ENCODE peak calls at places on chromosomes 11 and 22, in ten cellular contexts. One of them, this sample, is unnamed. For H3K4me1, the result is how much of the 10 kb centered on the place peaks cover.

GRCh38 chr11:64569300-64569970 is 21.6 kb upstream of the SLC22A12 start:
- DNase-seq in heart right ventricle: no peak
- DNase-seq in endodermal cell: no peak
- DNase-seq in naive thymus-derived CD4-positive, alpha-beta T cell: no peak
- DNase-seq in tibial artery: peak
- DNase-seq in fibroblast of lung: no peak
- DNase-seq in GM23248: no peak
- DNase-seq in left lung: no peak
- DNase-seq in breast epithelium: no peak
- DNase-seq in K562: no peak
- DNase-seq in this sample: no peak

GRCh38 chr22:42340695-42341383 is 70.4 kb upstream of the TCF20 start:
- DNase-seq in tibial artery: no peak
- DNase-seq in K562: no peak
- DNase-seq in naive thymus-derived CD4-positive, alpha-beta T cell: no peak
- DNase-seq in breast epithelium: no peak
- DNase-seq in fibroblast of lung: no peak
- DNase-seq in endodermal cell: peak
- DNase-seq in left lung: peak
- DNase-seq in heart right ventricle: no peak
- DNase-seq in GM23248: no peak
- DNase-seq in this sample: no peak

GRCh38 chr11:74932169-74932568 is 16.7 kb downstream of the XRRA1 start:
- DNase-seq in tibial artery: no peak
- DNase-seq in fibroblast of lung: peak
- DNase-seq in left lung: no peak
- DNase-seq in endodermal cell: no peak
- DNase-seq in K562: no peak
- DNase-seq in GM23248: peak
- DNase-seq in breast epithelium: no peak
- DNase-seq in heart right ventricle: no peak
- DNase-seq in naive thymus-derived CD4-positive, alpha-beta T cell: no peak
- DNase-seq in this sample: no peak

GRCh38 chr11:6576471-6577373 is 26.7 kb downstream of the RRP8 start:
- DNase-seq in heart right ventricle: peak
- DNase-seq in tibial artery: no peak
- DNase-seq in naive thymus-derived CD4-positive, alpha-beta T cell: no peak
- DNase-seq in fibroblast of lung: peak
- DNase-seq in endodermal cell: no peak
- DNase-seq in GM23248: peak
- DNase-seq in K562: no peak
- DNase-seq in breast epithelium: no peak
- DNase-seq in left lung: no peak
- DNase-seq in this sample: no peak

GRCh38 chr11:84819128-84819527 is 808.0 kb downstream of the DLG2 start:
- DNase-seq in breast epithelium: no peak
- DNase-seq in endodermal cell: no peak
- DNase-seq in GM23248: peak
- DNase-seq in fibroblast of lung: peak
- DNase-seq in K562: no peak
- DNase-seq in heart right ventricle: no peak
- DNase-seq in left lung: no peak
- DNase-seq in naive thymus-derived CD4-positive, alpha-beta T cell: no peak
- DNase-seq in tibial artery: no peak
- DNase-seq in this sample: no peak

GRCh38 chr11:2752204-2752772 is 52.5 kb upstream of the KCNQ1OT1 start:
- DNase-seq in endodermal cell: no peak
- DNase-seq in K562: no peak
- DNase-seq in fibroblast of lung: peak
- DNase-seq in left lung: no peak
- DNase-seq in breast epithelium: peak
- DNase-seq in tibial artery: no peak
- DNase-seq in GM23248: no peak
- DNase-seq in naive thymus-derived CD4-positive, alpha-beta T cell: no peak
- DNase-seq in heart right ventricle: no peak
- DNase-seq in this sample: no peak

GRCh38 chr11:125670131-125670530 is 10.5 kb downstream of the ACRV1 start:
- DNase-seq in heart right ventricle: no peak
- DNase-seq in endodermal cell: no peak
- DNase-seq in GM23248: no peak
- DNase-seq in naive thymus-derived CD4-positive, alpha-beta T cell: no peak
- DNase-seq in tibial artery: no peak
- DNase-seq in fibroblast of lung: no peak
- DNase-seq in left lung: no peak
- DNase-seq in K562: no peak
- DNase-seq in breast epithelium: no peak
- DNase-seq in this sample: no peak

GRCh38 chr11:96149743-96150555 is 193.0 kb downstream of the MAML2 start:
- DNase-seq in tibial artery: no peak
- DNase-seq in GM23248: peak
- DNase-seq in fibroblast of lung: peak
- DNase-seq in endodermal cell: no peak
- DNase-seq in breast epithelium: no peak
- DNase-seq in left lung: no peak
- DNase-seq in K562: no peak
- DNase-seq in naive thymus-derived CD4-positive, alpha-beta T cell: no peak
- DNase-seq in heart right ventricle: no peak
- DNase-seq in this sample: peak

GRCh38 chr22:44707752-44708151 is 5.7 kb downstream of the PRR5 start:
- DNase-seq in GM23248: peak
- DNase-seq in breast epithelium: no peak
- DNase-seq in endodermal cell: no peak
- DNase-seq in fibroblast of lung: peak
- DNase-seq in heart right ventricle: no peak
- DNase-seq in left lung: no peak
- DNase-seq in tibial artery: no peak
- DNase-seq in naive thymus-derived CD4-positive, alpha-beta T cell: no peak
- DNase-seq in K562: no peak
- DNase-seq in this sample: no peak

GRCh38 chr11:108616549-108616948 is 23.0 kb upstream of the EXPH5 start:
- DNase-seq in left lung: no peak
- DNase-seq in tibial artery: no peak
- DNase-seq in naive thymus-derived CD4-positive, alpha-beta T cell: no peak
- DNase-seq in fibroblast of lung: peak
- DNase-seq in heart right ventricle: no peak
- DNase-seq in K562: no peak
- DNase-seq in endodermal cell: no peak
- DNase-seq in GM23248: peak
- DNase-seq in breast epithelium: no peak
- DNase-seq in this sample: no peak

GRCh38 chr22:31838917-31839316 is 85.1 kb downstream of the DEPDC5 start:
- DNase-seq in tibial artery: no peak
- DNase-seq in naive thymus-derived CD4-positive, alpha-beta T cell: no peak
- DNase-seq in K562: no peak
- DNase-seq in left lung: no peak
- DNase-seq in fibroblast of lung: peak
- DNase-seq in endodermal cell: no peak
- DNase-seq in heart right ventricle: no peak
- DNase-seq in GM23248: no peak
- DNase-seq in breast epithelium: no peak
- DNase-seq in this sample: no peak

GRCh38 chr11:110339456-110339855 is 43.0 kb upstream of the RDX start:
- DNase-seq in left lung: no peak
- DNase-seq in breast epithelium: no peak
- DNase-seq in GM23248: no peak
- DNase-seq in endodermal cell: no peak
- DNase-seq in heart right ventricle: no peak
- DNase-seq in fibroblast of lung: no peak
- DNase-seq in K562: no peak
- DNase-seq in tibial artery: no peak
- DNase-seq in naive thymus-derived CD4-positive, alpha-beta T cell: no peak
- DNase-seq in this sample: no peak

GRCh38 chr11:25633230-25633629 is 698.7 kb upstream of the ANO3 start:
- DNase-seq in K562: no peak
- DNase-seq in fibroblast of lung: no peak
- DNase-seq in GM23248: no peak
- DNase-seq in heart right ventricle: no peak
- DNase-seq in breast epithelium: no peak
- DNase-seq in naive thymus-derived CD4-positive, alpha-beta T cell: no peak
- DNase-seq in left lung: no peak
- DNase-seq in endodermal cell: no peak
- DNase-seq in tibial artery: no peak
- DNase-seq in this sample: no peak
- H3K4me1 ChIP-seq in K562: under half
- H3K4me1 ChIP-seq in fibroblast of lung: under half
- H3K4me1 ChIP-seq in GM23248: under half
- H3K4me1 ChIP-seq in heart right ventricle: under half
- H3K4me1 ChIP-seq in breast epithelium: under half
- H3K4me1 ChIP-seq in naive thymus-derived CD4-positive, alpha-beta T cell: under half
- H3K4me1 ChIP-seq in left lung: under half
- H3K4me1 ChIP-seq in endodermal cell: under half
- H3K4me1 ChIP-seq in tibial artery: under half
- H3K4me1 ChIP-seq in this sample: under half

DNA sequence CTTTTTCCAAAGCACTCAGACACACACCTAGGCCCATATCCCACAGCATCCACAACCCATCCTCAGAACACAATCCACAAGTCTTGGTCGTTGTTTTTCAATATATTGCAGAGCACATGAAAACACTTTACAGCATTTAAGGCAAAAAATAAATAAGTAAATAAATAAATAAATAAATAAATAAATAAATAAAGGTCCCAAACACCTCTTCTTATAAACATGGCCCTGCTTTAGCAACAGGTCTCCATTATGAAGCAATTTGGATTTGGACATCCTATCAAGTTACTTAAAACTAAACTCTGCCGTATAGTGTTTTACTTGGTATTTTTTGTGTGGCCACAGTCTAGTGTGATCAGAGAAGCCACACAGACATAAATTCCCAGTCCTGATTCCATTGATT is 10.7 kb upstream of the PLEKHA7 start:
- DNase-seq in endodermal cell: no peak
- DNase-seq in fibroblast of lung: no peak
- DNase-seq in naive thymus-derived CD4-positive, alpha-beta T cell: no peak
- DNase-seq in tibial artery: no peak
- DNase-seq in heart right ventricle: no peak
- DNase-seq in K562: no peak
- DNase-seq in left lung: no peak
- DNase-seq in breast epithelium: no peak
- DNase-seq in GM23248: no peak
- DNase-seq in this sample: no peak
- H3K4me1 ChIP-seq in endodermal cell: under half
- H3K4me1 ChIP-seq in fibroblast of lung: under half
- H3K4me1 ChIP-seq in naive thymus-derived CD4-positive, alpha-beta T cell: under half
- H3K4me1 ChIP-seq in tibial artery: under half
- H3K4me1 ChIP-seq in heart right ventricle: under half
- H3K4me1 ChIP-seq in K562: under half
- H3K4me1 ChIP-seq in left lung: under half
- H3K4me1 ChIP-seq in breast epithelium: under half
- H3K4me1 ChIP-seq in GM23248: under half
- H3K4me1 ChIP-seq in this sample: under half

GRCh38 chr11:114171257-114172054 is 111.9 kb downstream of the ZBTB16 start:
- DNase-seq in K562: no peak
- DNase-seq in fibroblast of lung: no peak
- DNase-seq in heart right ventricle: peak
- DNase-seq in GM23248: no peak
- DNase-seq in naive thymus-derived CD4-positive, alpha-beta T cell: no peak
- DNase-seq in left lung: no peak
- DNase-seq in tibial artery: peak
- DNase-seq in breast epithelium: no peak
- DNase-seq in endodermal cell: no peak
- DNase-seq in this sample: no peak

GRCh38 chr11:114173836-114174235 is 114.3 kb downstream of the ZBTB16 start:
- DNase-seq in breast epithelium: no peak
- DNase-seq in K562: no peak
- DNase-seq in tibial artery: no peak
- DNase-seq in naive thymus-derived CD4-positive, alpha-beta T cell: no peak
- DNase-seq in heart right ventricle: no peak
- DNase-seq in left lung: no peak
- DNase-seq in GM23248: no peak
- DNase-seq in fibroblast of lung: no peak
- DNase-seq in endodermal cell: no peak
- DNase-seq in this sample: no peak

GRCh38 chr11:114170226-114170625 is 110.7 kb downstream of the ZBTB16 start:
- DNase-seq in GM23248: no peak
- DNase-seq in breast epithelium: no peak
- DNase-seq in tibial artery: no peak
- DNase-seq in K562: no peak
- DNase-seq in heart right ventricle: no peak
- DNase-seq in left lung: no peak
- DNase-seq in endodermal cell: no peak
- DNase-seq in naive thymus-derived CD4-positive, alpha-beta T cell: no peak
- DNase-seq in fibroblast of lung: no peak
- DNase-seq in this sample: no peak

GRCh38 chr11:114172871-114173444 is 113.4 kb downstream of the ZBTB16 start:
- DNase-seq in tibial artery: no peak
- DNase-seq in GM23248: no peak
- DNase-seq in heart right ventricle: peak
- DNase-seq in fibroblast of lung: no peak
- DNase-seq in left lung: no peak
- DNase-seq in breast epithelium: no peak
- DNase-seq in endodermal cell: no peak
- DNase-seq in naive thymus-derived CD4-positive, alpha-beta T cell: peak
- DNase-seq in K562: no peak
- DNase-seq in this sample: no peak

DNA sequence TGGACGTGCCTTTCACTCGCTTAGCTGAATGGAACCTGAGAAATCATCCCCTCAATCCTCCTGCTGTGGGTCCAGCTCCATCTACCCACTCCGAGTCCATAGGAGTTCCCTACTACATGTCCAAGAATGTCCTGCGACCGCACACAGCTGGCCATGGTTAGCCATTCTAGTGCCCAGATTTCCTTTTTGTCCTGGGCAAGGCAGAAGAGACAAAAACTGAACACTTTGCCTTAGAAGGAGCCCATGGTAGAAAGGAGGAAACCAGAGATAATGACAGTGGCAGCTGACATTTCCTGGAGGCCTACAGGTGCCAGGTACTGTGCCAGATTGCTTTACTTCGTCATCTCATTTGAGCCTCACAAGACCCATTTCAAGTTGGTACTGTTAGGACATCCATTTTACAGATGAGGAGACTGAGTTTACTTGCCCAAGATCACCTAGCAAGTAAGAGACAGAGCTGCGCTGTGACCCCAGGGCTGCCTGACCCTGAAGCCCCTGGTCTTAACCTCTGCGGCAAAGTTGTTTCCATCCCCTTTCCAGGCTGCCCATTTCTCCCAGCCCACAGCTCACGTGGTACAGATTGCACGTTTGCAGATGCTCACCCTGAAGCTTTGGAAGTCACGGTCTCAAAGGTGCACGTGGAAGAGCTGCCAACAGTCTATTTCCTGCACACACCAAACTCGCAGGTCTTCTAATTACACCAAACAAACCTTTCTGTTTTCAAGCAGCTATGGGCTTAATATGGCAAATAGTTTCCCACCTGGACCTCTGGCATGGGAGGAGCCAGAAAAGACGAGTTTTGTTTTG is 112.7 kb downstream of the ZBTB16 start:
- DNase-seq in endodermal cell: no peak
- DNase-seq in breast epithelium: no peak
- DNase-seq in left lung: no peak
- DNase-seq in GM23248: no peak
- DNase-seq in tibial artery: no peak
- DNase-seq in K562: no peak
- DNase-seq in heart right ventricle: no peak
- DNase-seq in fibroblast of lung: no peak
- DNase-seq in naive thymus-derived CD4-positive, alpha-beta T cell: peak
- DNase-seq in this sample: no peak
- H3K4me1 ChIP-seq in endodermal cell: under half
- H3K4me1 ChIP-seq in breast epithelium: under half
- H3K4me1 ChIP-seq in left lung: half or more
- H3K4me1 ChIP-seq in GM23248: under half
- H3K4me1 ChIP-seq in tibial artery: half or more
- H3K4me1 ChIP-seq in K562: under half
- H3K4me1 ChIP-seq in heart right ventricle: half or more
- H3K4me1 ChIP-seq in fibroblast of lung: under half
- H3K4me1 ChIP-seq in naive thymus-derived CD4-positive, alpha-beta T cell: half or more
- H3K4me1 ChIP-seq in this sample: under half

GRCh38 chr11:15774021-15774862 is 582.1 kb downstream of the SOX6 start:
- DNase-seq in K562: no peak
- DNase-seq in naive thymus-derived CD4-positive, alpha-beta T cell: no peak
- DNase-seq in heart right ventricle: no peak
- DNase-seq in breast epithelium: no peak
- DNase-seq in endodermal cell: no peak
- DNase-seq in fibroblast of lung: no peak
- DNase-seq in left lung: no peak
- DNase-seq in tibial artery: no peak
- DNase-seq in GM23248: no peak
- DNase-seq in this sample: no peak
- H3K4me1 ChIP-seq in K562: under half
- H3K4me1 ChIP-seq in naive thymus-derived CD4-positive, alpha-beta T cell: under half
- H3K4me1 ChIP-seq in heart right ventricle: under half
- H3K4me1 ChIP-seq in breast epithelium: under half
- H3K4me1 ChIP-seq in endodermal cell: under half
- H3K4me1 ChIP-seq in fibroblast of lung: under half
- H3K4me1 ChIP-seq in left lung: under half
- H3K4me1 ChIP-seq in tibial artery: under half
- H3K4me1 ChIP-seq in GM23248: under half
- H3K4me1 ChIP-seq in this sample: under half

This sample was measured in HAP-1.